ENCODE peak calls at places on chromosomes 1 and 21, in ten cellular contexts. One of them, this sample, is unnamed.

GRCh38 chr1:90236493-90236892 is 241.6 kb downstream of the ZNF326 start:
- DNase-seq in fibroblast of mammary gland: no peak
- DNase-seq in cardiac muscle cell: no peak
- DNase-seq in lower lobe of right lung: no peak
- DNase-seq in fibroblast of villous mesenchyme: no peak
- DNase-seq in heart right ventricle: no peak
- DNase-seq in HFF-Myc: no peak
- DNase-seq in left ventricle myocardium inferior: no peak
- DNase-seq in brain microvascular endothelial cell: no peak
- DNase-seq in GM12878: no peak
- DNase-seq in this sample: no peak

GRCh38 chr1:62364726-62365125 is 45.5 kb upstream of the KANK4 start:
- DNase-seq in fibroblast of mammary gland: peak; percentile 5
- DNase-seq in cardiac muscle cell: no peak
- DNase-seq in lower lobe of right lung: no peak
- DNase-seq in fibroblast of villous mesenchyme: no peak
- DNase-seq in heart right ventricle: no peak
- DNase-seq in HFF-Myc: no peak
- DNase-seq in left ventricle myocardium inferior: no peak
- DNase-seq in brain microvascular endothelial cell: no peak
- DNase-seq in GM12878: no peak
- DNase-seq in this sample: no peak

GRCh38 chr1:208029381-208030319 is 118.7 kb upstream of the CD34 start:
- DNase-seq in fibroblast of mammary gland: peak; percentile 77
- DNase-seq in cardiac muscle cell: no peak
- DNase-seq in lower lobe of right lung: no peak
- DNase-seq in fibroblast of villous mesenchyme: peak; percentile 56
- DNase-seq in heart right ventricle: peak; percentile 44
- DNase-seq in HFF-Myc: no peak
- DNase-seq in left ventricle myocardium inferior: no peak
- DNase-seq in brain microvascular endothelial cell: peak; percentile 53
- DNase-seq in GM12878: no peak
- DNase-seq in this sample: no peak

GRCh38 chr1:3004285-3005205 is 16.7 kb upstream of the ACTRT2 start:
- DNase-seq in fibroblast of mammary gland: no peak
- DNase-seq in cardiac muscle cell: no peak
- DNase-seq in lower lobe of right lung: peak; percentile 43
- DNase-seq in fibroblast of villous mesenchyme: no peak
- DNase-seq in heart right ventricle: no peak
- DNase-seq in HFF-Myc: no peak
- DNase-seq in left ventricle myocardium inferior: no peak
- DNase-seq in brain microvascular endothelial cell: no peak
- DNase-seq in GM12878: no peak
- DNase-seq in this sample: no peak

GRCh38 chr1:46248122-46248920 is 758 bp downstream of the RAD54L start:
- DNase-seq in fibroblast of mammary gland: peak; percentile 29
- DNase-seq in cardiac muscle cell: peak; percentile 21
- DNase-seq in lower lobe of right lung: peak; percentile 52
- DNase-seq in fibroblast of villous mesenchyme: no peak
- DNase-seq in heart right ventricle: no peak
- DNase-seq in HFF-Myc: no peak
- DNase-seq in left ventricle myocardium inferior: no peak
- DNase-seq in brain microvascular endothelial cell: no peak
- DNase-seq in GM12878: no peak
- DNase-seq in this sample: no peak

GRCh38 chr1:3515774-3516480 is 61.5 kb downstream of the ARHGEF16 start:
- DNase-seq in fibroblast of mammary gland: no peak
- DNase-seq in cardiac muscle cell: no peak
- DNase-seq in lower lobe of right lung: no peak
- DNase-seq in fibroblast of villous mesenchyme: no peak
- DNase-seq in heart right ventricle: no peak
- DNase-seq in HFF-Myc: no peak
- DNase-seq in left ventricle myocardium inferior: no peak
- DNase-seq in brain microvascular endothelial cell: peak; percentile 14
- DNase-seq in GM12878: no peak
- DNase-seq in this sample: peak; percentile 16

GRCh38 chr1:6205849-6206845 is at the start of gene RNF207:
- DNase-seq in fibroblast of mammary gland: peak; percentile 41
- DNase-seq in cardiac muscle cell: peak; percentile 93
- DNase-seq in lower lobe of right lung: peak; percentile 83
- DNase-seq in fibroblast of villous mesenchyme: peak; percentile 65
- DNase-seq in heart right ventricle: peak; percentile 75
- DNase-seq in HFF-Myc: no peak
- DNase-seq in left ventricle myocardium inferior: peak; percentile 75
- DNase-seq in brain microvascular endothelial cell: peak; percentile 54
- DNase-seq in GM12878: no peak
- DNase-seq in this sample: no peak

GRCh38 chr1:244796719-244797406 is 38.6 kb upstream of the COX20 start:
- DNase-seq in fibroblast of mammary gland: peak; percentile 71
- DNase-seq in cardiac muscle cell: peak; percentile 73
- DNase-seq in lower lobe of right lung: no peak
- DNase-seq in fibroblast of villous mesenchyme: peak; percentile 69
- DNase-seq in heart right ventricle: peak; percentile 48
- DNase-seq in HFF-Myc: peak; percentile 43
- DNase-seq in left ventricle myocardium inferior: no peak
- DNase-seq in brain microvascular endothelial cell: peak; percentile 72
- DNase-seq in GM12878: no peak
- DNase-seq in this sample: no peak

GRCh38 chr1:175150596-175151319 is 41.8 kb downstream of the KIAA0040 start:
- DNase-seq in fibroblast of mammary gland: peak; percentile 31
- DNase-seq in cardiac muscle cell: no peak
- DNase-seq in lower lobe of right lung: no peak
- DNase-seq in fibroblast of villous mesenchyme: no peak
- DNase-seq in heart right ventricle: no peak
- DNase-seq in HFF-Myc: no peak
- DNase-seq in left ventricle myocardium inferior: no peak
- DNase-seq in brain microvascular endothelial cell: no peak
- DNase-seq in GM12878: no peak
- DNase-seq in this sample: no peak

GRCh38 chr1:88736633-88737248 is 52.7 kb downstream of the PKN2 start:
- DNase-seq in fibroblast of mammary gland: peak; percentile 64
- DNase-seq in cardiac muscle cell: no peak
- DNase-seq in lower lobe of right lung: no peak
- DNase-seq in fibroblast of villous mesenchyme: peak; percentile 54
- DNase-seq in heart right ventricle: no peak
- DNase-seq in HFF-Myc: peak; percentile 29
- DNase-seq in left ventricle myocardium inferior: no peak
- DNase-seq in brain microvascular endothelial cell: peak; percentile 46
- DNase-seq in GM12878: no peak
- DNase-seq in this sample: no peak

GRCh38 chr1:214977133-214977532 is 105.4 kb upstream of the KCNK2 start:
- DNase-seq in fibroblast of mammary gland: no peak
- DNase-seq in cardiac muscle cell: no peak
- DNase-seq in lower lobe of right lung: no peak
- DNase-seq in fibroblast of villous mesenchyme: peak; percentile 37
- DNase-seq in heart right ventricle: no peak
- DNase-seq in HFF-Myc: no peak
- DNase-seq in left ventricle myocardium inferior: no peak
- DNase-seq in brain microvascular endothelial cell: no peak
- DNase-seq in GM12878: no peak
- DNase-seq in this sample: no peak

GRCh38 chr21:34807146-34807880 is 138.5 kb downstream of the CLIC6 start:
- DNase-seq in fibroblast of mammary gland: peak; percentile 99
- DNase-seq in cardiac muscle cell: no peak
- DNase-seq in lower lobe of right lung: no peak
- DNase-seq in fibroblast of villous mesenchyme: peak; percentile 97
- DNase-seq in heart right ventricle: no peak
- DNase-seq in HFF-Myc: peak; percentile 89
- DNase-seq in left ventricle myocardium inferior: no peak
- DNase-seq in brain microvascular endothelial cell: peak; percentile 98
- DNase-seq in GM12878: no peak
- DNase-seq in this sample: peak; percentile 82

GRCh38 chr1:63730211-63730610 is 43.6 kb upstream of the ROR1 start:
- DNase-seq in fibroblast of mammary gland: no peak
- DNase-seq in cardiac muscle cell: peak; percentile 36
- DNase-seq in lower lobe of right lung: no peak
- DNase-seq in fibroblast of villous mesenchyme: peak; percentile 59
- DNase-seq in heart right ventricle: no peak
- DNase-seq in HFF-Myc: no peak
- DNase-seq in left ventricle myocardium inferior: no peak
- DNase-seq in brain microvascular endothelial cell: no peak
- DNase-seq in GM12878: no peak
- DNase-seq in this sample: no peak

GRCh38 chr1:10509823-10510509 is 35.2 kb downstream of the PEX14 start:
- DNase-seq in fibroblast of mammary gland: no peak
- DNase-seq in cardiac muscle cell: no peak
- DNase-seq in lower lobe of right lung: no peak
- DNase-seq in fibroblast of villous mesenchyme: no peak
- DNase-seq in heart right ventricle: no peak
- DNase-seq in HFF-Myc: no peak
- DNase-seq in left ventricle myocardium inferior: no peak
- DNase-seq in brain microvascular endothelial cell: no peak
- DNase-seq in GM12878: no peak
- DNase-seq in this sample: no peak

GRCh38 chr1:21509351-21510112 is at the start of gene ALPL:
- DNase-seq in fibroblast of mammary gland: no peak
- DNase-seq in cardiac muscle cell: no peak
- DNase-seq in lower lobe of right lung: peak; percentile 61
- DNase-seq in fibroblast of villous mesenchyme: no peak
- DNase-seq in heart right ventricle: no peak
- DNase-seq in HFF-Myc: no peak
- DNase-seq in left ventricle myocardium inferior: no peak
- DNase-seq in brain microvascular endothelial cell: no peak
- DNase-seq in GM12878: no peak
- DNase-seq in this sample: no peak
- H3K4me3 ChIP-seq in fibroblast of mammary gland: peak within 1 kb of the TSS; percentile 38
- H3K4me3 ChIP-seq in cardiac muscle cell: peak within 1 kb of the TSS; percentile 23
- H3K4me3 ChIP-seq in lower lobe of right lung: peak within 1 kb of the TSS; percentile 55
- H3K4me3 ChIP-seq in fibroblast of villous mesenchyme: peak within 1 kb of the TSS; percentile 30
- H3K4me3 ChIP-seq in heart right ventricle: peak within 1 kb of the TSS; percentile 52
- H3K4me3 ChIP-seq in HFF-Myc: peak within 1 kb of the TSS; percentile 22
- H3K4me3 ChIP-seq in left ventricle myocardium inferior: peak within 1 kb of the TSS; percentile 64
- H3K4me3 ChIP-seq in brain microvascular endothelial cell: peak within 1 kb of the TSS; percentile 31
- H3K4me3 ChIP-seq in GM12878: no peak within 1 kb of the TSS
- H3K4me3 ChIP-seq in this sample: peak within 1 kb of the TSS; percentile 29

GRCh38 chr1:53172751-53173498 is 23.7 kb upstream of the CPT2 start:
- DNase-seq in fibroblast of mammary gland: peak; percentile 73
- DNase-seq in cardiac muscle cell: peak; percentile 24
- DNase-seq in lower lobe of right lung: no peak
- DNase-seq in fibroblast of villous mesenchyme: peak; percentile 82
- DNase-seq in heart right ventricle: no peak
- DNase-seq in HFF-Myc: no peak
- DNase-seq in left ventricle myocardium inferior: no peak
- DNase-seq in brain microvascular endothelial cell: no peak
- DNase-seq in GM12878: no peak
- DNase-seq in this sample: no peak
- TF ChIP-seq CTCF in fibroblast of mammary gland: peak; percentile 46
- TF ChIP-seq CTCF in cardiac muscle cell: peak; percentile 45
- TF ChIP-seq CTCF in lower lobe of right lung: no peak
- TF ChIP-seq CTCF in fibroblast of villous mesenchyme: peak; percentile 33
- TF ChIP-seq CTCF in heart right ventricle: peak; percentile 17
- TF ChIP-seq CTCF in HFF-Myc: peak; percentile 38
- TF ChIP-seq CTCF in left ventricle myocardium inferior: peak; percentile 26
- TF ChIP-seq CTCF in brain microvascular endothelial cell: peak; percentile 40
- TF ChIP-seq CTCF in GM12878: no peak
- TF ChIP-seq CTCF in this sample: no peak

GRCh38 chr1:51344602-51345299 is 14.4 kb upstream of the TTC39A start:
- DNase-seq in fibroblast of mammary gland: no peak
- DNase-seq in cardiac muscle cell: peak; percentile 46
- DNase-seq in lower lobe of right lung: peak; percentile 75
- DNase-seq in fibroblast of villous mesenchyme: no peak
- DNase-seq in heart right ventricle: no peak
- DNase-seq in HFF-Myc: no peak
- DNase-seq in left ventricle myocardium inferior: no peak
- DNase-seq in brain microvascular endothelial cell: no peak
- DNase-seq in GM12878: no peak
- DNase-seq in this sample: no peak
- H3K4me3 ChIP-seq in fibroblast of mammary gland: no peak overlapping the region
- H3K4me3 ChIP-seq in cardiac muscle cell: peak overlapping the region; percentile 20
- H3K4me3 ChIP-seq in lower lobe of right lung: peak overlapping the region; percentile 50
- H3K4me3 ChIP-seq in fibroblast of villous mesenchyme: peak overlapping the region; percentile 40
- H3K4me3 ChIP-seq in heart right ventricle: no peak overlapping the region
- H3K4me3 ChIP-seq in HFF-Myc: no peak overlapping the region
- H3K4me3 ChIP-seq in left ventricle myocardium inferior: peak overlapping the region; percentile 53
- H3K4me3 ChIP-seq in brain microvascular endothelial cell: peak overlapping the region; percentile 27
- H3K4me3 ChIP-seq in GM12878: no peak overlapping the region
- H3K4me3 ChIP-seq in this sample: no peak overlapping the region

DNA sequence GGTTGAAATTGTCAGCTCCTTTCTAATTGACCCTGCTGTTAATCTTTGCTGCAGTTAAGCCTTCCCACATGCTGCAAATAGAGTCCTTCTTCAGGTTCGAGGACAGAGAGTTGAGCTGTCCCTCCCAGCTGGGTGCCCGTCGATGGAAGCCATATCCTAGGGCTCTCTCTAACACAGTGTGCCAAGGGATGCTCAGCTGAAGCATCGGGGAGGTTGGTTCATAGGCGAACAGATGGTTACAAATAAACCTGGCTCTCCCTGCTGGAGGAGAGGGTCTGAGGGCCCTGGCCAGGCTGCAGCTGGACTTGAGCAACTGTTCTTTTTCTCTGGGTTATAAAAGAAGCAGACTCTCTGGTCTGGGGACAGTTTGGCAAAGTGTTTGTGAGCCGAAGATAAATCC is 120.3 kb upstream of the C8B start:
- DNase-seq in fibroblast of mammary gland: no peak
- DNase-seq in cardiac muscle cell: no peak
- DNase-seq in lower lobe of right lung: no peak
- DNase-seq in fibroblast of villous mesenchyme: no peak
- DNase-seq in heart right ventricle: no peak
- DNase-seq in HFF-Myc: no peak
- DNase-seq in left ventricle myocardium inferior: no peak
- DNase-seq in brain microvascular endothelial cell: no peak
- DNase-seq in GM12878: no peak
- DNase-seq in this sample: no peak
- TF ChIP-seq CTCF in fibroblast of mammary gland: no peak
- TF ChIP-seq CTCF in cardiac muscle cell: no peak
- TF ChIP-seq CTCF in lower lobe of right lung: no peak
- TF ChIP-seq CTCF in fibroblast of villous mesenchyme: no peak
- TF ChIP-seq CTCF in heart right ventricle: no peak
- TF ChIP-seq CTCF in HFF-Myc: no peak
- TF ChIP-seq CTCF in left ventricle myocardium inferior: no peak
- TF ChIP-seq CTCF in brain microvascular endothelial cell: no peak
- TF ChIP-seq CTCF in GM12878: no peak
- TF ChIP-seq CTCF in this sample: no peak

GRCh38 chr1:204684206-204684536 is 1.4 kb downstream of the LRRN2 start:
- DNase-seq in fibroblast of mammary gland: no peak
- DNase-seq in cardiac muscle cell: no peak
- DNase-seq in lower lobe of right lung: no peak
- DNase-seq in fibroblast of villous mesenchyme: no peak
- DNase-seq in heart right ventricle: no peak
- DNase-seq in HFF-Myc: no peak
- DNase-seq in left ventricle myocardium inferior: no peak
- DNase-seq in brain microvascular endothelial cell: no peak
- DNase-seq in GM12878: no peak
- DNase-seq in this sample: no peak
- H3K4me3 ChIP-seq in fibroblast of mammary gland: no peak overlapping the region
- H3K4me3 ChIP-seq in cardiac muscle cell: peak overlapping the region; percentile 53
- H3K4me3 ChIP-seq in lower lobe of right lung: peak overlapping the region; percentile 49
- H3K4me3 ChIP-seq in fibroblast of villous mesenchyme: no peak overlapping the region
- H3K4me3 ChIP-seq in heart right ventricle: peak overlapping the region; percentile 47
- H3K4me3 ChIP-seq in HFF-Myc: no peak overlapping the region
- H3K4me3 ChIP-seq in left ventricle myocardium inferior: peak overlapping the region; percentile 70
- H3K4me3 ChIP-seq in brain microvascular endothelial cell: no peak overlapping the region
- H3K4me3 ChIP-seq in GM12878: no peak overlapping the region
- H3K4me3 ChIP-seq in this sample: no peak overlapping the region

GRCh38 chr1:69401894-69402293 is 165.8 kb upstream of the LRRC7 start:
- DNase-seq in fibroblast of mammary gland: no peak
- DNase-seq in cardiac muscle cell: no peak
- DNase-seq in lower lobe of right lung: no peak
- DNase-seq in fibroblast of villous mesenchyme: no peak
- DNase-seq in heart right ventricle: no peak
- DNase-seq in HFF-Myc: no peak
- DNase-seq in left ventricle myocardium inferior: no peak
- DNase-seq in brain microvascular endothelial cell: peak; percentile 12
- DNase-seq in GM12878: no peak
- DNase-seq in this sample: no peak
- TF ChIP-seq CTCF in fibroblast of mammary gland: no peak
- TF ChIP-seq CTCF in cardiac muscle cell: no peak
- TF ChIP-seq CTCF in lower lobe of right lung: no peak
- TF ChIP-seq CTCF in fibroblast of villous mesenchyme: no peak
- TF ChIP-seq CTCF in heart right ventricle: no peak
- TF ChIP-seq CTCF in HFF-Myc: no peak
- TF ChIP-seq CTCF in left ventricle myocardium inferior: no peak
- TF ChIP-seq CTCF in brain microvascular endothelial cell: no peak
- TF ChIP-seq CTCF in GM12878: no peak
- TF ChIP-seq CTCF in this sample: no peak

This sample was measured in AG04449.